ENCODE peak calls at places on chromosomes 7 and 10, in nine cellular contexts. O, W, E, F, Q, A, H, C and R are unnamed samples.

GRCh38 chr7:77416621-77417371 is 647 bp upstream of the GSAP start:
- DNase-seq in F (no peak), C (no peak), W (no peak), O (no peak), A (no peak), E (no peak), H (no peak), Q (no peak), R (no peak)

GRCh38 chr7:15505761-15506160 is 56.1 kb downstream of the AGMO start:
- DNase-seq in O (no peak), W (no peak), F (no peak), E (no peak), A (no peak), C (no peak), Q (no peak), H (no peak), R (no peak)

GRCh38 chr7:80826520-80827237 is 92.2 kb downstream of the SEMA3C start:
- DNase-seq in O (no peak), H (peak; percentile 68), Q (peak; percentile 43), E (no peak), A (no peak), W (peak; percentile 64), F (no peak), C (no peak), R (no peak)

GRCh38 chr7:725223-726005 is 1.1 kb upstream of the DNAAF5 start:
- DNase-seq in E (no peak), Q (no peak), F (no peak), W (peak; percentile 53), H (peak; percentile 62), C (no peak), O (no peak), A (no peak), R (no peak)

GRCh38 chr10:34444223-34445183 is 370.6 kb downstream of the PARD3 start:
- DNase-seq in H (peak; percentile 25), W (peak; percentile 10), E (no peak), O (no peak), F (no peak), C (no peak), A (no peak), Q (no peak), R (no peak)

GRCh38 chr7:130996841-130997231 is 262.8 kb upstream of the KLF14 start:
- DNase-seq in H (peak; percentile 32), W (no peak), O (peak; percentile 77), F (no peak), C (peak; percentile 67), E (no peak), A (no peak), Q (no peak), R (no peak)

GRCh38 chr10:48493083-48493871 is 111.6 kb downstream of the ARHGAP22 start:
- DNase-seq in E (no peak), W (no peak), A (no peak), O (no peak), Q (no peak), C (no peak), H (no peak), F (no peak), R (no peak)

GRCh38 chr10:121263407-121263783 is 334.8 kb downstream of the FGFR2 start:
- DNase-seq in Q (no peak), C (no peak), F (no peak), E (no peak), H (no peak), A (no peak), W (no peak), O (no peak), R (no peak)

GRCh38 chr7:30770936-30771858 is at the start of gene MINDY4:
- DNase-seq in F (peak; percentile 51), E (peak; percentile 96), O (peak; percentile 84), A (peak; percentile 85), W (peak; percentile 89), H (peak; percentile 72), Q (peak; percentile 46), C (peak; percentile 93), R (no peak)

GRCh38 chr7:138886501-138886917 is 88.5 kb upstream of the ATP6V0A4 start:
- DNase-seq in O (no peak), F (peak; percentile 37), C (no peak), H (peak; percentile 76), Q (peak; percentile 38), W (peak; percentile 83), A (no peak), E (peak; percentile 64), R (peak; percentile 67)

GRCh38 chr10:114009281-114009996 is 34.2 kb upstream of the ADRB1 start:
- DNase-seq in C (no peak), W (no peak), Q (no peak), E (no peak), O (no peak), A (no peak), H (no peak), F (no peak), R (no peak)

GRCh38 chr7:157525501-157525915 is 188.7 kb downstream of the DNAJB6 start:
- DNase-seq in E (peak; percentile 67), W (no peak), O (no peak), H (no peak), Q (no peak), A (no peak), F (no peak), C (no peak), R (no peak)

DNA sequence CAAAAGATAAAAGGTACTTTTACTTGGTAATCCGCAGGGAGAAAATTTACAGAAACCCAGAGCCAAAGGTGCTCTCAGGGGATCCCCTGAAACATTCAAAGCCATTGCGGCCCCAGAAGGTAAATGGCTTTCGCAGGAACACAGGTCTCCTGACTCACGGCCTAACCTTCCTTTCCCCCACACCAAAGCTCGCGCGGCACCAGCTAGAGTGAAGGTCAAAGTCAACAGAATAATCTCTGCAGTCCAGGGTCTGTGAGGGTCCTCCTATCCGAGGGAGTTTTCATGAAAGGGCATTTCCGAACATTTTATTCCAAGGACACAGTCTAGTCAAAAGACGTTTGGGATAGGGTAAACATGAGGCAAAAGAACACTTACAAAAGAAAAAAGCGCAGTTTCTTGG is 615 bp upstream of the STEAP2 start:
- DNase-seq in Q (no peak), A (peak; percentile 40), F (no peak), W (no peak), E (no peak), C (no peak), O (peak; percentile 20), H (no peak), R (no peak)
- H3K4me3 ChIP-seq in Q (peak overlapping the region; percentile 67), A (peak overlapping the region; percentile 74), F (no peak overlapping the region), W (peak overlapping the region; percentile 40), E (no peak overlapping the region), C (peak overlapping the region; percentile 51), O (no peak overlapping the region), H (peak overlapping the region; percentile 77), R (peak overlapping the region; percentile 59)

GRCh38 chr10:28533315-28533564 is 322 bp downstream of the WAC start:
- DNase-seq in O (no peak), Q (no peak), F (no peak), C (no peak), E (no peak), H (no peak), W (no peak), A (no peak), R (no peak)

GRCh38 chr10:28533571-28534304 is 820 bp downstream of the WAC start:
- DNase-seq in O (peak; percentile 81), F (peak; percentile 75), C (peak; percentile 93), A (peak; percentile 80), Q (no peak), H (peak; percentile 34), W (peak; percentile 39), E (peak; percentile 60), R (no peak)

GRCh38 chr10:28532223-28532508 is 752 bp upstream of the WAC start:
- DNase-seq in H (peak; percentile 40), W (no peak), C (no peak), Q (peak; percentile 6), O (no peak), E (no peak), F (no peak), A (no peak), R (no peak)

GRCh38 chr10:28530751-28531150 is 2.2 kb upstream of the WAC start:
- DNase-seq in F (no peak), C (no peak), Q (no peak), E (no peak), O (no peak), H (peak; percentile 33), W (no peak), A (no peak), R (no peak)

GRCh38 chr10:28532509-28533314 is at the start of gene WAC:
- DNase-seq in O (peak; percentile 96), E (peak; percentile 86), W (peak; percentile 95), A (peak; percentile 97), Q (peak; percentile 82), H (peak; percentile 88), F (peak; percentile 94), C (peak; percentile 99), R (peak; percentile 64)
- TF ChIP-seq CTCF in O (no peak), E (no peak), W (no peak), A (no peak), Q (no peak), H (no peak), F (no peak), C (peak; percentile 8), R (no peak)

GRCh38 chr10:21167288-21168010 is 270.3 kb upstream of the NEBL start:
- DNase-seq in Q (no peak), W (no peak), H (no peak), E (no peak), O (peak; percentile 10), C (no peak), F (no peak), A (no peak), R (no peak)
- H3K4me3 ChIP-seq in Q (no peak overlapping the region), W (no peak overlapping the region), H (no peak overlapping the region), E (no peak overlapping the region), O (no peak overlapping the region), C (no peak overlapping the region), F (no peak overlapping the region), A (peak overlapping the region; percentile 4), R (no peak overlapping the region)

GRCh38 chr7:123599766-123600165 is 1.9 kb upstream of the ASB15 start:
- DNase-seq in O (no peak), Q (no peak), A (no peak), C (no peak), W (no peak), E (no peak), F (no peak), H (no peak), R (no peak)
- TF ChIP-seq CTCF in O (no peak), Q (no peak), A (no peak), C (no peak), W (no peak), E (no peak), F (no peak), H (no peak), R (no peak)